ENCODE peak calls at places on chromosomes 12 and 14, in four cellular contexts. A is HCT116, X is K562, C is HepG2. N is an unnamed sample.

GRCh38 chr12:123041811-123042655 is 61.6 kb downstream of the ARL6IP4 start:
- DNase-seq in A (no peak), X (no peak), C (no peak), N (no peak)

GRCh38 chr12:82874935-82875334 is 188.2 kb downstream of the TMTC2 start:
- DNase-seq in A (no peak), X (no peak), C (no peak), N (no peak)

GRCh38 chr14:76203086-76204001 is 51.6 kb downstream of the GPATCH2L start:
- DNase-seq in A (no peak), X (no peak), C (no peak), N (peak)

GRCh38 chr14:75561013-75561432 is 17.4 kb upstream of the FLVCR2 start:
- DNase-seq in A (peak), X (peak), C (peak), N (peak)

GRCh38 chr14:56057071-56057865 is 60.9 kb upstream of the PELI2 start:
- DNase-seq in A (no peak), X (no peak), C (no peak), N (no peak)

GRCh38 chr14:70759398-70759797 is 49.9 kb downstream of the MAP3K9 start:
- DNase-seq in A (no peak), X (no peak), C (no peak), N (no peak)

GRCh38 chr14:90294872-90295271 is 36.9 kb downstream of the NRDE2 start:
- DNase-seq in A (no peak), X (no peak), C (no peak), N (no peak)

GRCh38 chr14:103897075-103897947 is 30.9 kb upstream of the TDRD9 start:
- DNase-seq in A (no peak), X (no peak), C (peak), N (no peak)

GRCh38 chr12:2804390-2805145 is 7.9 kb upstream of the ITFG2 start:
- DNase-seq in A (no peak), X (no peak), C (no peak), N (no peak)

GRCh38 chr12:77152623-77153193 is 87.3 kb upstream of the E2F7 start:
- DNase-seq in A (peak), X (no peak), C (peak), N (peak)

GRCh38 chr12:10661338-10661737 is 12.5 kb downstream of the STYK1 start:
- DNase-seq in A (no peak), X (no peak), C (no peak), N (no peak)

GRCh38 chr12:116863275-116863767 is 17.9 kb downstream of the HRK start:
- DNase-seq in A (peak), X (peak), C (peak), N (no peak)

GRCh38 chr14:58584383-58584782 is 53.4 kb upstream of the DACT1 start:
- DNase-seq in A (no peak), X (no peak), C (no peak), N (no peak)

GRCh38 chr12:7555752-7556151 is 52.2 kb upstream of the CD163 start:
- DNase-seq in A (peak), X (peak), C (no peak), N (no peak)

GRCh38 chr14:78450945-78451344 is 280.8 kb downstream of the NRXN3 start:
- DNase-seq in A (no peak), X (no peak), C (no peak), N (no peak)

GRCh38 chr14:81584495-81584894 is 50.8 kb upstream of the SEL1L start:
- DNase-seq in A (no peak), X (no peak), C (no peak), N (no peak)

GRCh38 chr14:78455896-78456435 is 285.8 kb downstream of the NRXN3 start:
- DNase-seq in A (no peak), X (no peak), C (no peak), N (no peak)

GRCh38 chr12:47216150-47216677 is 136.5 kb upstream of the AMIGO2 start:
- DNase-seq in A (no peak), X (no peak), C (no peak), N (no peak)

GRCh38 chr12:93302331-93303229 is 75.1 kb upstream of the NUDT4 start:
- DNase-seq in A (no peak), X (peak), C (no peak), N (no peak)

GRCh38 chr12:68207276-68207675 is 18.3 kb downstream of the IL26 start:
- DNase-seq in A (no peak), X (no peak), C (no peak), N (no peak)

GRCh38 chr12:2550470-2551090 is 244.2 kb upstream of the FKBP4 start:
- DNase-seq in A (no peak), X (no peak), C (no peak), N (no peak)

GRCh38 chr12:132734206-132734605 is 23.6 kb downstream of the PGAM5 start:
- DNase-seq in A (no peak), X (no peak), C (no peak), N (no peak)

GRCh38 chr12:14261096-14261495 is 104.4 kb upstream of the ATF7IP start:
- DNase-seq in A (no peak), X (no peak), C (no peak), N (no peak)

GRCh38 chr12:117481470-117481869 is 120.0 kb upstream of the NOS1 start:
- DNase-seq in A (no peak), X (no peak), C (no peak), N (no peak)

GRCh38 chr12:108849653-108850052 is 7.7 kb downstream of the SSH1 start:
- DNase-seq in A (no peak), X (peak), C (no peak), N (no peak)

GRCh38 chr14:53968756-53969155 is 12.1 kb upstream of the BMP4 start:
- DNase-seq in A (no peak), X (no peak), C (no peak), N (no peak)

GRCh38 chr14:53964249-53964648 is 7.6 kb upstream of the BMP4 start:
- DNase-seq in A (no peak), X (no peak), C (no peak), N (no peak)

GRCh38 chr14:53967606-53968005 is 11.0 kb upstream of the BMP4 start:
- DNase-seq in A (no peak), X (no peak), C (no peak), N (no peak)

GRCh38 chr14:53962954-53963490 is 6.4 kb upstream of the BMP4 start:
- DNase-seq in A (no peak), X (no peak), C (no peak), N (no peak)

DNA sequence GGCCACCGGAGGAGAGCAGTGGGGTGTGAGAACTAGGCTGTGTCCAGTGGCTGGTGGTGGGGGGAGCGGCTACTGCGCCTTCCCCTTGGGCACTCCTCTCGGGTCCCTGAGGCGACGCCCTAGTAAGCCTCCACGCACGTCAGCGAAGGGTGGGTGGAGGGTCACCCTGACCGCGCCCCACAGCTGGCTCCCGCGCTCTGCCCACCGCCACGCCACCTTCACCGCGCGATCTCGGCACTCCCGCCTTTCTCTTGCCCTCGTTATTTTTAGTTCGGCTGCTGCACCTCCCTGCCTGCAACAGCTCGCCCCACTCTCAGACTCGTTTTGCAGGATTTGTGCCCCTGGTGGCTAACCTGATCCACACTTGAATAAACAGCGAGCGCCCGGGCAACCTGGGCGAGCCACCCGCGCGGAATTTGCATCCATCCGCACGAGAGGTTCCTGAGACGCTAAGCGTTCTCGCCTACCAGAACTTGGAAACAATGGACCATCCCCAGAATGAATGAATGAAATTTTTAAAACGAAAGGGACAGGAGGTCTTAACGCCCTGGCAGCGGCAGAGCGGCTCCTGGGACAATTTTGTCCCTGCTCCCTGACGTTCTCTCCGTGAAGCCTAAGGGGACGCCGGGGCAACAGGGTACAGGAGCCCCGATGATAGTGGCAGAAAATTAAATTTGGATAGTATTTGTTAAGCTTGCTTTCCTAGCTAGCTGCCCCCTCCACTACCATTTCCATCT is 7.0 kb upstream of the BMP4 start:
- DNase-seq in A (no peak), X (no peak), C (no peak), N (no peak)
- TF ChIP-seq CTCF in A (no peak), X (no peak), C (no peak), N (peak)

GRCh38 chr12:90940872-90941499 is 14.0 kb downstream of the CCER1 start:
- DNase-seq in A (peak), X (peak), C (peak), N (peak)

GRCh38 chr12:90939382-90939781 is 15.6 kb downstream of the CCER1 start:
- DNase-seq in A (no peak), X (no peak), C (no peak), N (no peak)

GRCh38 chr12:90936230-90937005 is 18.6 kb downstream of the CCER1 start:
- DNase-seq in A (no peak), X (no peak), C (no peak), N (no peak)

GRCh38 chr12:90943248-90943647 is 11.7 kb downstream of the CCER1 start:
- DNase-seq in A (no peak), X (no peak), C (no peak), N (no peak)

DNA sequence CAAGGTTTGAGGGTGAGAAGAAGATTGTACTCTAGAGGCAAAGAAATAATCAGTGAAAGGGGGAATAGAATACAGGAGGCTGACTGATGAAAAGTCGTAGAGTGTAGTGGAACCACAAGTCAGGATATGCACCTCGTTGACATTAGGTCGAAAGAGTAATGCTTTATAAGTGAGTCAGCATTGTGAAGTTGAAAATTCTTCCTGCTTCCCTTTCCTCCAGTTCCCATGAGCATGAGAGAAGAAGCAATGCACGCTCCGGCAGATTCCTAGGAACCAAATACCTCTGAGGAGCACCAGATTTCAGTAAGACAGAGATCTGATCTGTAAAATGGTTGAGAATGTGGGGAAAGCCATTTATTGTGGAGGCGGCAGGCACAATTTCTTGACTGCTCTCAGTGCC is 16.5 kb downstream of the CCER1 start:
- DNase-seq in A (no peak), X (no peak), C (no peak), N (no peak)
- TF ChIP-seq TCF7L2 in A (no peak), X (no peak), C (no peak), N (no peak)

GRCh38 chr14:51989293-51990234 is at the start of gene RTRAF:
- DNase-seq in A (peak), X (peak), C (peak), N (peak)
- TF ChIP-seq REST in A (no peak), X (no peak), C (no peak), N (no peak)

DNA sequence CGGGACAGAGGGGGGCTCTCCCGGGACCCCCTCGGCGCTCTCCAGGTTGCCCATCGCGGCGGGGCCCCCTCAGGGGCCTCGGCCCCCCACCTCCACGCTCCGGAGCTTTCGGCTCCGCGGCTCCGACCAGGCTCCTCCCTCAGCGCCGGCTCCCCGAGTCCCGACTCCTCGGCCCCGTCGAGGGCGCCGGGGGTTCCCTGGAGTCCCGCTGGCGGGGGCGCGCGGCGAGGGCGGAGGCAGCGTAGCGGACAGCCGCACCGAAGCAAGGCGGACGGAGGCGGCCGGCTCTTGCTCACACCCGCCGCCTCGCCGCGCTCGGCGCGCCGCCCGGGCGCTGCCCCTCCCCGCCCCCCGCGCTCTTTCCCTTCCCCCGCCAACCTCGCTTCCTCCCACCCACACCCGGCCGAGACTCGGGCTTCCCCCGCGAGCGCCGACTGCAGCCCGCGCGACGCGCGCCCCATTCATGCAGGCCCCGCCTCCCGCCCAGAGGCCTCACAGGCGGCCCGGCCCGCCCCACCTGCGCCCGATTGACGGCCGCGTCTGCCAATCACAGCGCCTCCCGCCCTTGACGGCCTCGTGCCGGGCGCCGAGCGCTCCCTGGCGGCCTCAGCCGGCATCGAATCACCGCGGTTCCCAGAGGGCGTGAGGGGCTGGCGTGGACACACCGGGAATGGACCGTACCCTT is at the start of gene FMNL3:
- DNase-seq in A (peak), X (peak), C (peak), N (peak)
- TF ChIP-seq CTCF in A (peak), X (peak), C (peak), N (peak)

GRCh38 chr12:114995891-114996290 is 311.9 kb upstream of the TBX3 start:
- DNase-seq in A (no peak), X (no peak), C (no peak), N (no peak)

GRCh38 chr12:114998118-114998771 is 314.3 kb upstream of the TBX3 start:
- DNase-seq in A (no peak), X (no peak), C (no peak), N (no peak)

GRCh38 chr12:115000038-115000437 is 316.1 kb upstream of the TBX3 start:
- DNase-seq in A (peak), X (no peak), C (peak), N (peak)

GRCh38 chr12:114993202-114993601 is 309.2 kb upstream of the TBX3 start:
- DNase-seq in A (no peak), X (no peak), C (no peak), N (no peak)

DNA sequence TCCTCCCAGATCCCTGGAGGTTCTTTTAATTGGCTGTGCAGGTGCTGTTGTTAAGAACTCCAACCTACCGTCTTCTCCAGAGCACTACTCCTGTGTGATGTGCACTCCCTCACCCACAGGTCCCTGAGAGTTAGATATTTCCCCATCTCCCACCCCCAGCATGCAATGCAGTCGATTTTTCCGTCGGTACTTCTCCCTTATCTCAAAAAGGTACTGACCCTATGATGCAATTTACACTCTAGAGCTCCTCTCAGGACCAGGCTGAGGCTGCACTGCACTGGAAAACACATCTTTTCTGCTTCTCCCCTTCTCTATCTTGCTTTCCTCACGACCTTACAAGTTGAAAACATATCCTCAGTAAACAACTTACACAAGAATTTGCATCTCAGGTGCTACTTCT is 312.4 kb upstream of the TBX3 start:
- DNase-seq in A (no peak), X (no peak), C (no peak), N (no peak)
- TF ChIP-seq TCF7L2 in A (no peak), X (no peak), C (no peak), N (no peak)

GRCh38 chr12:56468216-56469006 is at the start of gene SPRYD4:
- DNase-seq in A (peak), X (peak), C (peak), N (peak)
- TF ChIP-seq REST in A (no peak), X (no peak), C (no peak), N (peak)

N was measured in Panc1.